ENCODE peak calls at places on chromosome 18, in six cellular contexts. One of them, this sample, is unnamed.

GRCh38 chr18:32379891-32380290 is 90.8 kb downstream of the GAREM1 start:
- DNase-seq in dorsolateral prefrontal cortex: no peak
- DNase-seq in omental fat pad: no peak
- DNase-seq in cardiac fibroblast: peak
- DNase-seq in activated CD8-positive, alpha-beta T cell treated with anti-CD3 and anti-CD28 coated beads for 36 hours: no peak
- DNase-seq in bronchial epithelial cell: no peak
- DNase-seq in this sample: no peak

GRCh38 chr18:46622999-46623398 is 34.0 kb downstream of the LOXHD1 start:
- DNase-seq in dorsolateral prefrontal cortex: no peak
- DNase-seq in activated CD8-positive, alpha-beta T cell treated with anti-CD3 and anti-CD28 coated beads for 36 hours: no peak
- DNase-seq in bronchial epithelial cell: peak
- DNase-seq in cardiac fibroblast: peak
- DNase-seq in omental fat pad: no peak
- DNase-seq in this sample: no peak

GRCh38 chr18:13164406-13164805 is 54.2 kb upstream of the LDLRAD4 start:
- DNase-seq in bronchial epithelial cell: no peak
- DNase-seq in cardiac fibroblast: no peak
- DNase-seq in omental fat pad: no peak
- DNase-seq in dorsolateral prefrontal cortex: no peak
- DNase-seq in activated CD8-positive, alpha-beta T cell treated with anti-CD3 and anti-CD28 coated beads for 36 hours: no peak
- DNase-seq in this sample: no peak

GRCh38 chr18:55927831-55928230 is 339.8 kb upstream of the TCF4 start:
- DNase-seq in activated CD8-positive, alpha-beta T cell treated with anti-CD3 and anti-CD28 coated beads for 36 hours: no peak
- DNase-seq in omental fat pad: no peak
- DNase-seq in cardiac fibroblast: peak
- DNase-seq in dorsolateral prefrontal cortex: no peak
- DNase-seq in bronchial epithelial cell: peak
- DNase-seq in this sample: no peak

GRCh38 chr18:68056936-68057335 is 540.4 kb upstream of the DSEL start:
- DNase-seq in activated CD8-positive, alpha-beta T cell treated with anti-CD3 and anti-CD28 coated beads for 36 hours: no peak
- DNase-seq in bronchial epithelial cell: no peak
- DNase-seq in omental fat pad: no peak
- DNase-seq in cardiac fibroblast: peak
- DNase-seq in dorsolateral prefrontal cortex: no peak
- DNase-seq in this sample: no peak

GRCh38 chr18:77858331-77858730 is 608.7 kb downstream of the GALR1 start:
- DNase-seq in omental fat pad: no peak
- DNase-seq in activated CD8-positive, alpha-beta T cell treated with anti-CD3 and anti-CD28 coated beads for 36 hours: no peak
- DNase-seq in cardiac fibroblast: no peak
- DNase-seq in bronchial epithelial cell: no peak
- DNase-seq in dorsolateral prefrontal cortex: no peak
- DNase-seq in this sample: no peak

GRCh38 chr18:35481960-35482366 is 15.8 kb downstream of the INO80C start:
- DNase-seq in activated CD8-positive, alpha-beta T cell treated with anti-CD3 and anti-CD28 coated beads for 36 hours: no peak
- DNase-seq in omental fat pad: no peak
- DNase-seq in bronchial epithelial cell: peak
- DNase-seq in cardiac fibroblast: no peak
- DNase-seq in dorsolateral prefrontal cortex: no peak
- DNase-seq in this sample: no peak

GRCh38 chr18:499351-500229 is 911 bp downstream of the COLEC12 start:
- DNase-seq in bronchial epithelial cell: no peak
- DNase-seq in omental fat pad: no peak
- DNase-seq in cardiac fibroblast: peak
- DNase-seq in dorsolateral prefrontal cortex: no peak
- DNase-seq in activated CD8-positive, alpha-beta T cell treated with anti-CD3 and anti-CD28 coated beads for 36 hours: no peak
- DNase-seq in this sample: no peak

GRCh38 chr18:55100817-55101457 is 141.7 kb upstream of the CCDC68 start:
- DNase-seq in omental fat pad: no peak
- DNase-seq in bronchial epithelial cell: peak
- DNase-seq in cardiac fibroblast: peak
- DNase-seq in dorsolateral prefrontal cortex: no peak
- DNase-seq in activated CD8-positive, alpha-beta T cell treated with anti-CD3 and anti-CD28 coated beads for 36 hours: no peak
- DNase-seq in this sample: no peak

GRCh38 chr18:75139226-75139911 is 69.6 kb downstream of the PTGR3 start:
- DNase-seq in omental fat pad: no peak
- DNase-seq in cardiac fibroblast: no peak
- DNase-seq in dorsolateral prefrontal cortex: no peak
- DNase-seq in bronchial epithelial cell: no peak
- DNase-seq in activated CD8-positive, alpha-beta T cell treated with anti-CD3 and anti-CD28 coated beads for 36 hours: no peak
- DNase-seq in this sample: no peak

GRCh38 chr18:7520200-7520780 is 46.8 kb upstream of the PTPRM start:
- DNase-seq in cardiac fibroblast: no peak
- DNase-seq in activated CD8-positive, alpha-beta T cell treated with anti-CD3 and anti-CD28 coated beads for 36 hours: no peak
- DNase-seq in dorsolateral prefrontal cortex: no peak
- DNase-seq in bronchial epithelial cell: no peak
- DNase-seq in omental fat pad: no peak
- DNase-seq in this sample: no peak

GRCh38 chr18:79547413-79548076 is 132.1 kb upstream of the CTDP1 start:
- DNase-seq in bronchial epithelial cell: no peak
- DNase-seq in cardiac fibroblast: no peak
- DNase-seq in dorsolateral prefrontal cortex: peak
- DNase-seq in activated CD8-positive, alpha-beta T cell treated with anti-CD3 and anti-CD28 coated beads for 36 hours: no peak
- DNase-seq in omental fat pad: no peak
- DNase-seq in this sample: peak

GRCh38 chr18:6741786-6742185 is 12.3 kb downstream of the ARHGAP28 start:
- DNase-seq in cardiac fibroblast: no peak
- DNase-seq in omental fat pad: no peak
- DNase-seq in dorsolateral prefrontal cortex: no peak
- DNase-seq in bronchial epithelial cell: no peak
- DNase-seq in activated CD8-positive, alpha-beta T cell treated with anti-CD3 and anti-CD28 coated beads for 36 hours: no peak
- DNase-seq in this sample: no peak

GRCh38 chr18:26863122-26863879 is 2.2 kb downstream of the AQP4 start:
- DNase-seq in cardiac fibroblast: no peak
- DNase-seq in activated CD8-positive, alpha-beta T cell treated with anti-CD3 and anti-CD28 coated beads for 36 hours: no peak
- DNase-seq in omental fat pad: no peak
- DNase-seq in bronchial epithelial cell: peak
- DNase-seq in dorsolateral prefrontal cortex: peak
- DNase-seq in this sample: no peak

GRCh38 chr18:78973357-78974083 is 6.1 kb upstream of the SALL3 start:
- DNase-seq in dorsolateral prefrontal cortex: no peak
- DNase-seq in omental fat pad: no peak
- DNase-seq in activated CD8-positive, alpha-beta T cell treated with anti-CD3 and anti-CD28 coated beads for 36 hours: no peak
- DNase-seq in cardiac fibroblast: no peak
- DNase-seq in bronchial epithelial cell: no peak
- DNase-seq in this sample: no peak

GRCh38 chr18:62763101-62763521 is 47.8 kb downstream of the PHLPP1 start:
- DNase-seq in cardiac fibroblast: no peak
- DNase-seq in activated CD8-positive, alpha-beta T cell treated with anti-CD3 and anti-CD28 coated beads for 36 hours: no peak
- DNase-seq in dorsolateral prefrontal cortex: no peak
- DNase-seq in omental fat pad: no peak
- DNase-seq in bronchial epithelial cell: peak
- DNase-seq in this sample: no peak

GRCh38 chr18:79819951-79820351 is 22.2 kb downstream of the KCNG2 start:
- DNase-seq in activated CD8-positive, alpha-beta T cell treated with anti-CD3 and anti-CD28 coated beads for 36 hours: no peak
- DNase-seq in omental fat pad: no peak
- DNase-seq in cardiac fibroblast: no peak
- DNase-seq in dorsolateral prefrontal cortex: no peak
- DNase-seq in bronchial epithelial cell: no peak
- DNase-seq in this sample: no peak

GRCh38 chr18:51437280-51438271 is 240.1 kb upstream of the MEX3C start:
- DNase-seq in activated CD8-positive, alpha-beta T cell treated with anti-CD3 and anti-CD28 coated beads for 36 hours: no peak
- DNase-seq in dorsolateral prefrontal cortex: no peak
- DNase-seq in omental fat pad: no peak
- DNase-seq in bronchial epithelial cell: peak
- DNase-seq in cardiac fibroblast: no peak
- DNase-seq in this sample: no peak

DNA sequence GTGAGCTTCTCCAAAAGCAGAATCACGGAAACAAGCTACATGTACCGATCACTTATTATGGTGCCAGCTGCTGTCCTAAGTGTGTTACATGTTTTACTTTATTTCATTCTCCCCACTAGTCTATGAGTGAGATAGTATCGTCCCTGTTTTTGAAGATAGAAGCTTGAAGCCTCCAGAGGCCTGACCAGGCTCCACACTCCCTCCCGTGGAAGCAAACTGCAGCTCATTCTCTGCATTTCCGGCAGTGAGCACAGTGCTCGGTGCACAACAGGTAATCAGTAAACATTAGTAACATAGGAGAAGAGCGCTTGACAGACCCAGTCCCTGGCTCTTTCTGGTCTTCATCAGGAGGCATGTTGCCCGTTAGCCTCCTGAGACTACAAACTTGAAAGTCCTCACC is 72.9 kb downstream of the ZBTB7C start:
- DNase-seq in dorsolateral prefrontal cortex: no peak
- DNase-seq in bronchial epithelial cell: no peak
- DNase-seq in activated CD8-positive, alpha-beta T cell treated with anti-CD3 and anti-CD28 coated beads for 36 hours: no peak
- DNase-seq in cardiac fibroblast: peak
- DNase-seq in omental fat pad: no peak
- DNase-seq in this sample: no peak
- TF ChIP-seq CTCF in dorsolateral prefrontal cortex: no peak
- TF ChIP-seq CTCF in bronchial epithelial cell: peak
- TF ChIP-seq CTCF in activated CD8-positive, alpha-beta T cell treated with anti-CD3 and anti-CD28 coated beads for 36 hours: no peak
- TF ChIP-seq CTCF in cardiac fibroblast: peak
- TF ChIP-seq CTCF in omental fat pad: no peak
- TF ChIP-seq CTCF in this sample: no peak

DNA sequence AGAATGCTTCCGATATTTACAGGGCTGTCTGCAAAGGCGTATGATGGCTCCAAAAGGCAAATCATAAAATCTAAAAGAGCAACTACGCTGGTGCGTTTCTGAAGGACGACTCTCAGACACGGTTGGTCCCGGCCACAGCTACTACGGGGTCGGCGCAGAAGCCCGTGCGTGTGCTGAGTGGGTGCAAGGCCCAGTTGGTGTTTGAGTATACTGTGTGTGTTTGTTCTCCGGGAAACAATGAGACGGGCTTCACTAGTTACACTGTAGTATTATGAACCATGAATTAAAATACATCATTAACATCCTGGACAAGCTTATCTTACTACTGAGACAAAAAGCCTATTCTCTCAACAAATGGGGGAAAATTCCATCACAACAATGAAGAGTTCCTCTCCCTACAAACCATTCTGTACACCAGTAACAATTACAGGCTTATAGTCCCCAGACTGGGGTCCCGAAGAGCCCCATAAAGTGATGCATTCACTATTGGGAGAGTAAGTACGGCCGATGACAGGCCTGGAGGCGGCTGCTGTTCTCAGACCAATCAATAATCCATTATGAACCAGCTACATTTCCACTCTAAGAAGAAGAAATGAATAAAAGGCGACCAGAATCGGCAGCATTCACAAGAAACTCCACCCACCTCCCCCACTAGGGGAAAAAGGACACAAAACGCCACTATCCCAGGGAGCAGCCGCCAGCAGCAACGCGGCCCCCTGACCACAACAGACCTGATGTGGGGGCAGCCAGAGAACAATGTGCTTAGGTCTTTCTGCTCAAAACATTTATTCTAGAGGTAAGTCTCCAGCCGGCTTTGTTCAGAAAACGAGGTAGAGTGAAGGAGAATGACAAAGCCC is 43.3 kb downstream of the ZNF516 start:
- DNase-seq in omental fat pad: no peak
- DNase-seq in dorsolateral prefrontal cortex: no peak
- DNase-seq in cardiac fibroblast: peak
- DNase-seq in bronchial epithelial cell: no peak
- DNase-seq in activated CD8-positive, alpha-beta T cell treated with anti-CD3 and anti-CD28 coated beads for 36 hours: peak
- DNase-seq in this sample: peak
- TF ChIP-seq CTCF in omental fat pad: no peak
- TF ChIP-seq CTCF in dorsolateral prefrontal cortex: no peak
- TF ChIP-seq CTCF in cardiac fibroblast: no peak
- TF ChIP-seq CTCF in bronchial epithelial cell: no peak
- TF ChIP-seq CTCF in activated CD8-positive, alpha-beta T cell treated with anti-CD3 and anti-CD28 coated beads for 36 hours: no peak
- TF ChIP-seq CTCF in this sample: peak

GRCh38 chr18:57026316-57026715 is 120.6 kb upstream of the BOD1L2 start:
- DNase-seq in cardiac fibroblast: peak
- DNase-seq in activated CD8-positive, alpha-beta T cell treated with anti-CD3 and anti-CD28 coated beads for 36 hours: no peak
- DNase-seq in dorsolateral prefrontal cortex: no peak
- DNase-seq in omental fat pad: no peak
- DNase-seq in bronchial epithelial cell: no peak
- DNase-seq in this sample: no peak

GRCh38 chr18:57027190-57027708 is 119.6 kb upstream of the BOD1L2 start:
- DNase-seq in cardiac fibroblast: no peak
- DNase-seq in omental fat pad: no peak
- DNase-seq in activated CD8-positive, alpha-beta T cell treated with anti-CD3 and anti-CD28 coated beads for 36 hours: no peak
- DNase-seq in dorsolateral prefrontal cortex: no peak
- DNase-seq in bronchial epithelial cell: no peak
- DNase-seq in this sample: no peak

GRCh38 chr18:57029761-57030160 is 117.1 kb upstream of the BOD1L2 start:
- DNase-seq in cardiac fibroblast: peak
- DNase-seq in bronchial epithelial cell: peak
- DNase-seq in dorsolateral prefrontal cortex: no peak
- DNase-seq in omental fat pad: no peak
- DNase-seq in activated CD8-positive, alpha-beta T cell treated with anti-CD3 and anti-CD28 coated beads for 36 hours: no peak
- DNase-seq in this sample: no peak

GRCh38 chr18:57025525-57025924 is 121.4 kb upstream of the BOD1L2 start:
- DNase-seq in dorsolateral prefrontal cortex: no peak
- DNase-seq in omental fat pad: no peak
- DNase-seq in bronchial epithelial cell: no peak
- DNase-seq in cardiac fibroblast: no peak
- DNase-seq in activated CD8-positive, alpha-beta T cell treated with anti-CD3 and anti-CD28 coated beads for 36 hours: no peak
- DNase-seq in this sample: no peak

DNA sequence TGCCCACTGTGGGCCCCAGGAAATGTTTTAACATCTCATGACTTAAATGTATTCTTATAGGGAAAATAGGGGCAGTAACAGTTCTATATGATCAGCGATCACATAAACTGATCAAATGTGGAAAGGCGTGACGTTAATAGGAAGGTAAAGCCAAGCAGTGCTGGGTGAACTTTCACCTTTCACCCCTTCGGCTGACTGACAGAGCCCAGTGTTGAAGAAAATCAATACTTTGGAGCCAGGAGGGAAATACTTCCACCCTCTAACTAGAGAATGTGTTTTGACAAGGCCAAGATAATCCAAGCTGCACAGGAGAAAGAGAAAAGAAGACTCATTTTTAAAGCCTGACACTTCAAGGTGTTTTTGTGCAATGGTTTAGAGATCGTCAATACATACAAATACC is 116.5 kb upstream of the BOD1L2 start:
- DNase-seq in omental fat pad: no peak
- DNase-seq in activated CD8-positive, alpha-beta T cell treated with anti-CD3 and anti-CD28 coated beads for 36 hours: no peak
- DNase-seq in bronchial epithelial cell: no peak
- DNase-seq in cardiac fibroblast: no peak
- DNase-seq in dorsolateral prefrontal cortex: no peak
- DNase-seq in this sample: no peak
- TF ChIP-seq CTCF in omental fat pad: no peak
- TF ChIP-seq CTCF in activated CD8-positive, alpha-beta T cell treated with anti-CD3 and anti-CD28 coated beads for 36 hours: no peak
- TF ChIP-seq CTCF in bronchial epithelial cell: no peak
- TF ChIP-seq CTCF in cardiac fibroblast: no peak
- TF ChIP-seq CTCF in dorsolateral prefrontal cortex: no peak
- TF ChIP-seq CTCF in this sample: no peak

DNA sequence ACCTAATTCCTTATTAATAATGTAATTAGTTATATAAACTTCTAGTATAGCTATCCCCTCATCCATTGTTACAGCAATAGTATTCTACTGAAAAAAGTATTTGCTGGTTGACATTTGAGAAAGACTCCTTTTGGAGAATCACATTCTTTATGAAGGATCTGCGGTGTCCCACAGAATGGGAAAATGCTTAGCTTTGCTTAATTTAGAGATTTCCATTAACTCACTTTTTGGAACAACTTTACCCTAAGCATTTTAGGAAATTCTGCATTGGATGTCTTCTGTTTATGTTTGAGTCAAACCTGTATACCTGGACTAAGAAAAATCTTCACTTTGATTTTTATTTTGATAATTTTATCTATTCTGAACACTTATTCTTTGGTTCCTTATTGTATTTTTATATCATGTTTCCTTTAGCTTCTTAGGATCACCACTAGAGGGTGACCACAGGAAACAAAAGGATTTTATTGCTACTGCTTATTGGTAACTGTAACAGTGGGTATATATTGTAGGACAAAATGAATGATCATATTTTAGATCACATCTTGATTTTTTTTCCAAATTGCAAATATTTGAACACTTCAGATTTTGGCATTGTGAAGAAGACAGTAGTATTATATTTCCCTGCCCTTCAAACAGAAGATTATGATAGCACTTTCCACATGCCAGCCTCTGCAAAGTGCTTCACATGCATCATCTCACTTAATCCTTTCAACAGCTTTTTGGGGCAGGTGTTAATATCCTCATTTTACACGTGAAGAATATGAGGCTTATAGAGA is 79.6 kb downstream of the MIB1 start:
- DNase-seq in activated CD8-positive, alpha-beta T cell treated with anti-CD3 and anti-CD28 coated beads for 36 hours: no peak
- DNase-seq in bronchial epithelial cell: peak
- DNase-seq in cardiac fibroblast: peak
- DNase-seq in omental fat pad: no peak
- DNase-seq in dorsolateral prefrontal cortex: no peak
- DNase-seq in this sample: no peak
- TF ChIP-seq CTCF in activated CD8-positive, alpha-beta T cell treated with anti-CD3 and anti-CD28 coated beads for 36 hours: no peak
- TF ChIP-seq CTCF in bronchial epithelial cell: peak
- TF ChIP-seq CTCF in cardiac fibroblast: peak
- TF ChIP-seq CTCF in omental fat pad: no peak
- TF ChIP-seq CTCF in dorsolateral prefrontal cortex: peak
- TF ChIP-seq CTCF in this sample: peak

This sample was measured in type B pancreatic cell.